ENCODE peak calls at places on chromosomes 7 and 10, in nine cellular contexts. O is body of pancreas, A is small intestine, D is GM23338, I is right cardiac atrium, G is cardiac muscle cell, C is adrenal gland, E is IMR-90, L is trophoblast cell. X is an unnamed sample. For H3K4me1, the result is how much of the 10 kb centered on the place peaks cover.

GRCh38 chr10:24645784-24646183 is 77.9 kb downstream of the ARHGAP21 start:
- DNase-seq in O (no peak), A (peak), D (no peak), I (no peak), G (no peak), C (no peak), E (peak), L (no peak), X (no peak)

GRCh38 chr7:135386181-135386580 is 123.7 kb downstream of the CNOT4 start:
- DNase-seq in O (no peak), A (no peak), D (peak), I (no peak), G (no peak), C (no peak), E (peak), L (peak), X (no peak)

GRCh38 chr10:12729885-12730284 is 271.6 kb downstream of the CCDC3 start:
- DNase-seq in O (no peak), A (no peak), D (peak), I (peak), G (no peak), C (no peak), E (no peak), L (peak), X (no peak)

GRCh38 chr7:124649397-124650029 is 116.1 kb downstream of the GPR37 start:
- DNase-seq in O (no peak), A (no peak), D (no peak), I (no peak), G (no peak), C (no peak), E (no peak), L (no peak), X (no peak)

GRCh38 chr10:68224810-68225209 is 7.1 kb downstream of the ATOH7 start:
- DNase-seq in O (no peak), A (no peak), D (no peak), I (no peak), G (no peak), C (no peak), E (peak), L (no peak), X (no peak)

GRCh38 chr7:135233570-135233969 is at the start of gene STRA8:
- DNase-seq in O (no peak), A (no peak), D (no peak), I (no peak), G (no peak), C (no peak), E (no peak), L (peak), X (no peak)

GRCh38 chr10:117221156-117221711 is 19.7 kb upstream of the SLC18A2 start:
- DNase-seq in O (no peak), A (peak), D (peak), I (no peak), G (peak), C (no peak), E (peak), L (peak), X (peak)

GRCh38 chr7:190196-190595 is 2.2 kb upstream of the FAM20C start:
- DNase-seq in O (no peak), A (no peak), D (no peak), I (peak), G (no peak), C (no peak), E (no peak), L (no peak), X (no peak)

GRCh38 chr10:69382382-69383117 is 34.2 kb downstream of the TACR2 start:
- DNase-seq in O (no peak), A (no peak), D (no peak), I (peak), G (peak), C (no peak), E (peak), L (no peak), X (no peak)

GRCh38 chr7:39451901-39452300 is 114.3 kb upstream of the YAE1 start:
- DNase-seq in O (no peak), A (no peak), D (no peak), I (no peak), G (no peak), C (no peak), E (no peak), L (no peak), X (no peak)

GRCh38 chr7:46603780-46604725 is 683.0 kb upstream of the IGFBP3 start:
- DNase-seq in O (peak), A (peak), D (no peak), I (peak), G (peak), C (peak), E (peak), L (peak), X (peak)

GRCh38 chr10:31090894-31091607 is 59.4 kb upstream of the ZNF438 start:
- DNase-seq in O (no peak), A (no peak), D (no peak), I (no peak), G (peak), C (no peak), E (peak), L (no peak), X (no peak)

GRCh38 chr10:102419561-102420442 is 834 bp upstream of the FBXL15 start:
- DNase-seq in O (peak), A (peak), D (peak), I (peak), G (no peak), C (peak), E (no peak), L (peak), X (no peak)

GRCh38 chr10:114301177-114301576 is 62.1 kb downstream of the VWA2 start:
- DNase-seq in O (no peak), A (no peak), D (no peak), I (no peak), G (no peak), C (no peak), E (no peak), L (peak), X (no peak)

GRCh38 chr10:29411666-29412335 is 122.9 kb downstream of the LYZL1 start:
- DNase-seq in O (no peak), A (no peak), D (no peak), I (no peak), G (peak), C (no peak), E (no peak), L (peak), X (no peak)

GRCh38 chr7:127391591-127392181 is 822 bp downstream of the ZNF800 start:
- DNase-seq in O (peak), A (peak), D (peak), I (no peak), G (peak), C (peak), E (peak), L (peak), X (peak)

GRCh38 chr10:129938460-129938859 is 25.6 kb downstream of the EBF3 start:
- DNase-seq in O (no peak), A (no peak), D (no peak), I (peak), G (no peak), C (no peak), E (no peak), L (no peak), X (no peak)

GRCh38 chr7:37095122-37095521 is 353.5 kb downstream of the ELMO1 start:
- DNase-seq in O (no peak), A (no peak), D (peak), I (no peak), G (no peak), C (no peak), E (no peak), L (no peak), X (no peak)

GRCh38 chr10:97608991-97609561 is 19.6 kb downstream of the C10orf62 start:
- DNase-seq in O (no peak), A (no peak), D (no peak), I (peak), G (no peak), C (no peak), E (no peak), L (no peak), X (no peak)

GRCh38 chr7:38727184-38727940 is 96.2 kb upstream of the AMPH start:
- DNase-seq in O (no peak), A (no peak), D (no peak), I (no peak), G (no peak), C (no peak), E (no peak), L (no peak), X (no peak)

GRCh38 chr7:98755138-98755898 is 114.5 kb downstream of the TMEM130 start:
- DNase-seq in O (no peak), A (no peak), D (peak), I (no peak), G (no peak), C (peak), E (no peak), L (peak), X (no peak)

GRCh38 chr10:4662576-4663161 is 163.3 kb upstream of the AKR1E2 start:
- DNase-seq in O (no peak), A (no peak), D (no peak), I (no peak), G (no peak), C (no peak), E (no peak), L (peak), X (no peak)

GRCh38 chr10:14601872-14602725 is 172.6 kb downstream of the FAM107B start:
- DNase-seq in O (peak), A (peak), D (no peak), I (no peak), G (peak), C (peak), E (peak), L (peak), X (no peak)

GRCh38 chr7:39880556-39880955 is 69.5 kb upstream of the CDK13 start:
- DNase-seq in O (no peak), A (no peak), D (no peak), I (no peak), G (peak), C (no peak), E (peak), L (peak), X (no peak)

GRCh38 chr10:47335906-47336305 is 12.3 kb upstream of the RBP3 start:
- DNase-seq in O (no peak), A (no peak), D (no peak), I (no peak), G (no peak), C (no peak), E (no peak), L (no peak), X (peak)

GRCh38 chr10:125494631-125495239 is 188.2 kb downstream of the TEX36 start:
- DNase-seq in O (no peak), A (no peak), D (no peak), I (no peak), G (no peak), C (no peak), E (no peak), L (no peak), X (no peak)

GRCh38 chr7:14228341-14228740 is 238.9 kb upstream of the ETV1 start:
- DNase-seq in O (no peak), A (no peak), D (no peak), I (no peak), G (no peak), C (no peak), E (no peak), L (no peak), X (no peak)

GRCh38 chr7:2444476-2444875 is 31.7 kb downstream of the GRIFIN start:
- DNase-seq in O (peak), A (no peak), D (no peak), I (peak), G (peak), C (no peak), E (peak), L (peak), X (no peak)

GRCh38 chr7:48710995-48711394 is 213.4 kb upstream of the CDC14C start:
- DNase-seq in O (no peak), A (no peak), D (peak), I (no peak), G (no peak), C (no peak), E (no peak), L (no peak), X (no peak)

GRCh38 chr10:34111179-34111578 is 703.9 kb downstream of the PARD3 start:
- DNase-seq in O (no peak), A (no peak), D (no peak), I (no peak), G (no peak), C (no peak), E (no peak), L (no peak), X (no peak)

GRCh38 chr7:36937754-36938551 is 213.7 kb upstream of the AOAH start:
- DNase-seq in O (no peak), A (peak), D (no peak), I (no peak), G (peak), C (no peak), E (no peak), L (no peak), X (no peak)

GRCh38 chr7:10696064-10696463 is 277.6 kb upstream of the PHF14 start:
- DNase-seq in O (no peak), A (no peak), D (no peak), I (no peak), G (no peak), C (no peak), E (no peak), L (no peak), X (no peak)

GRCh38 chr10:69439350-69439739 is 11.9 kb upstream of the TSPAN15 start:
- DNase-seq in O (peak), A (peak), D (no peak), I (no peak), G (no peak), C (no peak), E (no peak), L (no peak), X (peak)

GRCh38 chr7:139457153-139457946 is 26.1 kb downstream of the KLRG2 start:
- DNase-seq in O (no peak), A (no peak), D (no peak), I (no peak), G (peak), C (no peak), E (peak), L (no peak), X (no peak)

GRCh38 chr7:92306153-92306552 is 60.4 kb downstream of the ANKIB1 start:
- DNase-seq in O (no peak), A (no peak), D (no peak), I (no peak), G (no peak), C (no peak), E (peak), L (peak), X (no peak)

DNA sequence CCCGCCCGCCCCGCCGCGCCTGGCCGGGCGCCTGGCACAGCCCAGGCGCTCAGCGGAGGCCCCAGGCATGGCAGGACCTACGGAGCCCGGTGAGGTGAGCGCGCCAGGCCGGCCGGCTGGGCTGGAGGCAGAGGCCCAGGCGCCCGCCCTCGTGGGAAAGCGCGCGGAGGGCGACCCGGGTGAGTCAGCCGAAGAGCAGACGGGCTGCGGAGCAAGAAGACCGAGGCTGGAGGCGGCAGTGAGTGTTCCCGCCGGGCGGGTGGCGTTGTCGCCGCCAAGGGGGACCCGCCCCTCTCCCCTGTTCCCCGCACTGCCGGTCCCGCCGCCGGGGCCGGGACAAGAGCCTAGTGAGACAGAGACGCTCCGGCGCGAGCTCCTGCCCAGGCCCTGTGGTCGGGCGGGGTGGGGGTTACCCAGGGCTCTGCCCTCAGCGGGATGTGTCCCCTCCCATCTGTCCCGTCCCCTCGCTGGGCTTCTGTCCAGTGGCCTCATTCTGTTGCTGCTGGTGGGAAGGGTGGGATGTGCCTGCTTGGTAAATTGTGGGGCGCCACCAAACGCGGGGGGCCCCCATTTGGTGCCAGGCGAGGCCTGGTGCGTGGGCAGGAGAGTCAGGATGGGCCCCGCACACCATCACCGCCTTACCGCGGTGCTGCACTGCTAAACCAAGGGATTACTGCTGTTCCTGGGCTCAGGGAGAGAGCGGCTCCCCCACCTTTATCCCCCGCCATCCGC is 17.0 kb upstream of the NODAL start:
- DNase-seq in O (peak), A (peak), D (peak), I (peak), G (peak), C (peak), E (peak), L (peak), X (no peak)
- H3K4me3 ChIP-seq in O (no peak), A (peak), D (peak), I (peak), G (peak), C (peak), E (no peak), L (peak), X (peak)

GRCh38 chr10:77560471-77560870 is 77.1 kb downstream of the KCNMA1 start:
- DNase-seq in O (no peak), A (no peak), D (no peak), I (no peak), G (no peak), C (no peak), E (no peak), L (no peak), X (no peak)

GRCh38 chr10:77564781-77565589 is 72.6 kb downstream of the KCNMA1 start:
- DNase-seq in O (no peak), A (peak), D (peak), I (no peak), G (peak), C (no peak), E (peak), L (no peak), X (no peak)

GRCh38 chr10:77563638-77564270 is 73.9 kb downstream of the KCNMA1 start:
- DNase-seq in O (peak), A (peak), D (no peak), I (no peak), G (no peak), C (no peak), E (no peak), L (no peak), X (no peak)

GRCh38 chr10:77560052-77560451 is 77.6 kb downstream of the KCNMA1 start:
- DNase-seq in O (no peak), A (no peak), D (no peak), I (no peak), G (no peak), C (no peak), E (no peak), L (no peak), X (no peak)

GRCh38 chr10:77562742-77563141 is 74.9 kb downstream of the KCNMA1 start:
- DNase-seq in O (no peak), A (no peak), D (no peak), I (no peak), G (no peak), C (no peak), E (no peak), L (no peak), X (no peak)
- H3K4me1 ChIP-seq in O (under half), A (under half), D (under half), I (under half), G (under half), C (under half), E (under half), L (under half), X (under half)

GRCh38 chr7:94360926-94361325 is 33.8 kb upstream of the COL1A2 start:
- DNase-seq in O (no peak), A (no peak), D (no peak), I (no peak), G (no peak), C (no peak), E (no peak), L (no peak), X (no peak)
- H3K4me3 ChIP-seq in O (no peak), A (no peak), D (no peak), I (no peak), G (no peak), C (no peak), E (no peak), L (no peak), X (no peak)

GRCh38 chr7:75613351-75613750 is 121.2 kb downstream of the SPDYE5 start:
- DNase-seq in O (no peak), A (no peak), D (no peak), I (no peak), G (no peak), C (no peak), E (no peak), L (no peak), X (no peak)
- H3K4me1 ChIP-seq in O (under half), A (under half), D (under half), I (under half), G (under half), C (under half), E (under half), L (under half), X (under half)

X was measured in suprapubic skin.